ENCODE peak calls at places on chromosomes 16 and 17, in seven cellular contexts. Z is Calu3; E is breast epithelium; J is activated naive CD8-positive, alpha-beta T cell treated with anti-CD3 and anti-CD28 coated beads, Interleukin-2, amount 10 ng/mL, durations not matched to agents 7 days and 5 days; Y is COR-L47; P is nucleus accumbens; A is testis. V is an unnamed sample.

GRCh38 chr16:74651841-74652240 is 14.8 kb downstream of the RFWD3 start:
- DNase-seq in P (no peak), J (no peak), Y (no peak), Z (no peak), E (no peak), A (no peak), V (no peak)

GRCh38 chr16:88475037-88475436 is 22.0 kb downstream of the ZFPM1 start:
- DNase-seq in P (no peak), Z (no peak), A (no peak), J (no peak), Y (no peak), E (no peak), V (no peak)

GRCh38 chr16:12902511-12903324 is 1.3 kb downstream of the SHISA9 start:
- DNase-seq in J (no peak), A (no peak), Z (no peak), P (no peak), E (no peak), Y (no peak), V (peak)

GRCh38 chr17:11493947-11494346 is 104.3 kb upstream of the DNAH9 start:
- DNase-seq in J (no peak), A (no peak), E (no peak), P (no peak), Z (no peak), Y (no peak), V (no peak)

GRCh38 chr17:6591599-6592158 is 35.3 kb upstream of the PITPNM3 start:
- DNase-seq in J (no peak), A (no peak), E (no peak), Y (no peak), Z (peak), P (no peak), V (peak)

GRCh38 chr16:87929986-87930385 is 6.3 kb downstream of the CA5A start:
- DNase-seq in E (no peak), P (no peak), A (no peak), J (no peak), Z (no peak), Y (no peak), V (no peak)

GRCh38 chr16:88004391-88004790 is 53.2 kb downstream of the BANP start:
- DNase-seq in Z (no peak), J (no peak), A (no peak), P (no peak), E (no peak), Y (no peak), V (peak)

GRCh38 chr16:19853973-19854876 is 30.4 kb downstream of the GPRC5B start:
- DNase-seq in J (no peak), E (no peak), P (no peak), Z (no peak), A (no peak), Y (no peak), V (no peak)

GRCh38 chr16:82753821-82754220 is 127.1 kb downstream of the CDH13 start:
- DNase-seq in Y (no peak), Z (no peak), P (no peak), J (no peak), E (no peak), A (no peak), V (no peak)

GRCh38 chr17:57481901-57482300 is 225.6 kb downstream of the MSI2 start:
- DNase-seq in A (peak), Z (no peak), E (no peak), P (no peak), J (no peak), Y (no peak), V (peak)

GRCh38 chr17:27946521-27946920 is 53.4 kb upstream of the LYRM9 start:
- DNase-seq in J (no peak), P (no peak), Y (no peak), E (no peak), A (no peak), Z (no peak), V (no peak)

GRCh38 chr17:2020721-2021120 is 4.4 kb downstream of the RTN4RL1 start:
- DNase-seq in E (no peak), Y (no peak), J (no peak), A (no peak), Z (no peak), P (no peak), V (peak)

GRCh38 chr17:62860962-62861873 is 53.1 kb upstream of the MARCHF10 start:
- DNase-seq in Y (no peak), J (no peak), E (no peak), P (no peak), Z (peak), A (no peak), V (no peak)

GRCh38 chr17:32855620-32856019 is 21.3 kb downstream of the MYO1D start:
- DNase-seq in P (no peak), Z (no peak), Y (no peak), J (no peak), E (no peak), A (no peak), V (no peak)

GRCh38 chr17:51830886-51831285 is 327.6 kb downstream of the CA10 start:
- DNase-seq in Z (no peak), A (no peak), J (no peak), Y (no peak), P (no peak), E (no peak), V (no peak)

GRCh38 chr17:31224366-31224765 is 72.7 kb downstream of the OMG start:
- DNase-seq in Z (no peak), J (no peak), E (no peak), Y (no peak), P (no peak), A (no peak), V (no peak)

GRCh38 chr16:7547736-7548135 is 215.1 kb downstream of the RBFOX1 start:
- DNase-seq in E (no peak), Y (peak), J (no peak), A (no peak), P (no peak), Z (no peak), V (no peak)

GRCh38 chr16:47888142-47888541 is 267.7 kb downstream of the ABCC12 start:
- DNase-seq in Z (peak), Y (no peak), P (no peak), J (no peak), E (no peak), A (no peak), V (peak)

GRCh38 chr16:46709464-46709863 is 20.0 kb downstream of the ORC6 start:
- DNase-seq in J (no peak), E (no peak), A (no peak), Y (no peak), P (no peak), Z (no peak), V (no peak)

GRCh38 chr16:63745456-63745855 is 1376.4 kb downstream of the CDH11 start:
- DNase-seq in A (no peak), J (no peak), Y (no peak), P (no peak), Z (no peak), E (no peak), V (no peak)

GRCh38 chr16:59202463-59202862 is 468.3 kb upstream of the GOT2 start:
- DNase-seq in J (no peak), P (no peak), E (no peak), Y (no peak), Z (no peak), A (no peak), V (no peak)

GRCh38 chr17:45236002-45236606 is 14.4 kb downstream of the FMNL1 start:
- DNase-seq in J (no peak), P (no peak), Z (no peak), A (no peak), Y (no peak), E (no peak), V (no peak)

GRCh38 chr17:27381007-27381501 is 75.2 kb upstream of the KSR1 start:
- DNase-seq in A (peak), Z (peak), P (peak), Y (peak), J (peak), E (no peak), V (no peak)

GRCh38 chr17:47184671-47185070 is 4.4 kb downstream of the CDC27 start:
- DNase-seq in Y (no peak), P (no peak), J (no peak), A (no peak), Z (no peak), E (no peak), V (no peak)

GRCh38 chr16:88809068-88809675 is 2.6 kb downstream of the APRT start:
- DNase-seq in J (no peak), P (no peak), A (no peak), Z (no peak), E (no peak), Y (no peak), V (no peak)

GRCh38 chr16:87099001-87099740 is 218.0 kb downstream of the C16orf95 start:
- DNase-seq in Y (no peak), J (no peak), Z (no peak), E (no peak), A (no peak), P (no peak), V (peak)

GRCh38 chr16:85825326-85825725 is 25.8 kb downstream of the COX4I1 start:
- DNase-seq in Y (no peak), E (no peak), A (no peak), Z (no peak), P (no peak), J (no peak), V (no peak)

GRCh38 chr16:86523166-86523740 is 12.9 kb downstream of the FOXF1 start:
- DNase-seq in E (no peak), Y (no peak), J (no peak), A (no peak), P (no peak), Z (no peak), V (peak)

GRCh38 chr17:59373879-59374495 is 42.5 kb downstream of the YPEL2 start:
- DNase-seq in Y (no peak), Z (no peak), A (no peak), P (no peak), J (no peak), E (no peak), V (peak)

GRCh38 chr17:73616873-73617430 is 27.3 kb downstream of the SDK2 start:
- DNase-seq in E (no peak), Z (no peak), A (no peak), P (no peak), Y (no peak), J (no peak), V (no peak)

GRCh38 chr17:7997186-7997585 is 5.2 kb upstream of the GUCY2D start:
- DNase-seq in J (no peak), P (no peak), E (peak), Z (peak), A (peak), Y (no peak), V (peak)

GRCh38 chr16:50635505-50636392 is 45.4 kb downstream of the SNX20 start:
- DNase-seq in A (peak), Y (no peak), P (no peak), Z (no peak), E (no peak), J (no peak), V (no peak)

GRCh38 chr17:52388941-52389340 is 230.4 kb upstream of the CA10 start:
- DNase-seq in Z (no peak), Y (no peak), E (no peak), A (no peak), P (no peak), J (no peak), V (no peak)

GRCh38 chr16:5502467-5502869 is 404.9 kb upstream of the EEF2KMT start:
- DNase-seq in J (no peak), P (no peak), A (peak), Z (peak), Y (no peak), E (no peak), V (no peak)

GRCh38 chr17:4663711-4664110 is 22.2 kb upstream of the ALOX15 start:
- DNase-seq in J (no peak), Z (no peak), P (no peak), Y (no peak), A (no peak), E (no peak), V (no peak)

V was measured in myocyte.